ENCODE peak calls at places on chromosomes 12 and 14, in eight cellular contexts. I is CD8-positive, alpha-beta memory T cell; S is OCI-LY7; V is tibial artery; N is kidney; T is mucosa of descending colon; Q is CD8-positive, alpha-beta T cell; F is heart left ventricle. P is an unnamed sample. For H3K4me1, the result is how much of the 10 kb centered on the place peaks cover.

GRCh38 chr12:78120866-78121590 is 290.3 kb downstream of the NAV3 start:
- DNase-seq in S (peak), I (no peak), Q (no peak), N (no peak), F (no peak), V (no peak), T (peak), P (no peak)

GRCh38 chr12:39958377-39958776 is 147.5 kb downstream of the SLC2A13 start:
- DNase-seq in S (peak), N (no peak), T (peak), F (no peak), Q (no peak), I (no peak), V (no peak), P (peak)

GRCh38 chr12:77062846-77063461 is 2.4 kb downstream of the E2F7 start:
- DNase-seq in F (peak), N (no peak), Q (no peak), T (no peak), V (no peak), I (no peak), S (no peak), P (no peak)

GRCh38 chr14:81313200-81313599 is 86.9 kb downstream of the STON2 start:
- DNase-seq in Q (no peak), V (no peak), S (no peak), T (no peak), F (no peak), I (no peak), N (no peak), P (no peak)

GRCh38 chr14:52369305-52369781 is 55.2 kb downstream of the PTGER2 start:
- DNase-seq in V (no peak), Q (no peak), S (no peak), I (no peak), T (no peak), N (no peak), F (peak), P (no peak)

GRCh38 chr12:12779529-12779928 is 5.9 kb upstream of the APOLD1 start:
- DNase-seq in Q (no peak), S (no peak), V (no peak), I (no peak), F (no peak), T (no peak), N (no peak), P (no peak)

GRCh38 chr14:52342849-52343606 is 28.9 kb downstream of the PTGER2 start:
- DNase-seq in F (no peak), Q (no peak), T (no peak), I (no peak), V (no peak), S (no peak), N (no peak), P (no peak)

GRCh38 chr14:65164068-65164824 is 61.9 kb upstream of the MAX start:
- DNase-seq in V (no peak), I (no peak), F (no peak), N (no peak), T (peak), S (peak), Q (peak), P (peak)

GRCh38 chr12:52151859-52152783 is 39.7 kb downstream of the KRT80 start:
- DNase-seq in V (peak), Q (peak), N (peak), F (peak), T (peak), S (peak), I (peak), P (peak)

GRCh38 chr12:13196302-13196921 is at the start of gene EMP1:
- DNase-seq in I (peak), N (peak), T (peak), V (peak), Q (peak), F (peak), S (no peak), P (peak)

GRCh38 chr12:131167334-131167733 is 213.6 kb downstream of the ADGRD1 start:
- DNase-seq in N (no peak), T (peak), S (no peak), V (no peak), F (no peak), I (no peak), Q (no peak), P (no peak)

GRCh38 chr12:84738481-84738972 is 174.1 kb downstream of the SLC6A15 start:
- DNase-seq in T (no peak), Q (no peak), N (no peak), I (no peak), V (peak), S (no peak), F (no peak), P (no peak)

GRCh38 chr14:75513911-75514672 is 8.2 kb upstream of the BATF start:
- DNase-seq in F (no peak), V (no peak), S (no peak), Q (no peak), N (no peak), I (peak), T (no peak), P (no peak)

GRCh38 chr12:131454418-131455217 is 256.3 kb upstream of the SFSWAP start:
- DNase-seq in F (no peak), T (peak), I (no peak), V (no peak), N (peak), S (peak), Q (no peak), P (peak)

GRCh38 chr12:39490500-39491276 is 47.8 kb upstream of the KIF21A start:
- DNase-seq in S (no peak), V (no peak), I (no peak), N (no peak), F (no peak), T (no peak), Q (no peak), P (no peak)

GRCh38 chr12:95206916-95207315 is 10.4 kb downstream of the FGD6 start:
- DNase-seq in V (no peak), T (no peak), I (no peak), F (no peak), Q (no peak), N (no peak), S (no peak), P (no peak)

GRCh38 chr12:101945361-101946232 is 68.2 kb downstream of the DRAM1 start:
- DNase-seq in Q (no peak), N (no peak), V (no peak), I (no peak), T (peak), S (no peak), F (no peak), P (no peak)

DNA sequence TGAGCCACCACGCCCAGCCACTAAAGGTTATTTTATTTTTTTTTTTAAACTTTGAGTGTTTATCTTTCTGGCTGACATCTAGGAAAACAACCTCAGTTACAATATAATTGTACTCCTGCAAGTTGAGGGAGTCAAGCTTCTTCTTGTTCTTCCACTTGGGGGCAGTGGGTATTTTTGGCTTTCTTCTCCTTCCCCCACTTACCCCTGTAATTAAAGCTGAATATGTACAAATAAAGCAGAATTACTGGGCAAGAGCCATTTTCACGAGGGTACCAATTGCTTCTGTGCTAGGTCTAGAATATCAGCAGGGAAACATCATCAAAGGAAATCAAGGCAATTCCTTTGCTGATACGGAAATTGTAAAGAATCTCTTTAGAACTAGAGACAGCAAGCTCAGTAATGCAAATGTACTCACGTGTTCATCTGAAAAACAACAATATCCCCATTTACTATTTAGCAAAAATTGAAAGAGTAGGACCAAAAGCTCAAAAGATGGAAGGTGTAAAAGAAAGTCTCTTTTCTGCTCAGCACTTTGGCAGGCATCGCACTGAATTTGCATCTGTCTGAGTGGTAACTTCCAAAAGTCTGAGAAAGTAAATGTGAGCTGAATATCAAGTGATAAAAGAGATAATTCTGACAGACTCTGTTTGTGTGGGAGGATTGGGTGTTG is 72.8 kb downstream of the TAOK3 start:
- DNase-seq in V (no peak), T (no peak), Q (no peak), I (no peak), S (peak), N (no peak), F (no peak), P (peak)
- H3K4me3 ChIP-seq in V (no peak), T (no peak), Q (no peak), I (no peak), S (no peak), N (no peak), F (no peak), P (no peak)

DNA sequence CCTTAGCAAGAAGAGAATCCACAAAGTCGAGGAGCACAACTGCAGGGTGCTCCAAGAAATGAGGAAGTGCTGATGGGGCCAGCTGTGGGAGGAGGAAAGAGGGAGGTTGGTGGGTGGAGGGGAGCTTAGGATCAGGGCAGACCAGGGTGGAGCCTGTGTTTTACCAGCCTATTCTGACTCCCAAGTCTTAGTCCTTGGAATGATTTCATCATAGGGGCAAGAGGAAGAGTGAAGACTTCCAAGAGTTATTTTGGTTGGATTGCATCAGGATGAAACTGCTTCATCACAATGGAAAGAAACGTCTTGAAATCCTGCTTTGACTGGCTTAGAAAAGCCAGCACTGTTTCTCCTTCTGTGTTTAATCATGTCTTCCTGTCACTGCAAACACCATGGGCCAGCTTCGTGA is 194.0 kb downstream of the DPF3 start:
- DNase-seq in F (no peak), T (peak), S (no peak), I (no peak), Q (no peak), N (no peak), V (peak), P (no peak)
- H3K4me1 ChIP-seq in F (under half), T (under half), S (under half), I (under half), Q (under half), N (under half), V (under half), P (under half)

DNA sequence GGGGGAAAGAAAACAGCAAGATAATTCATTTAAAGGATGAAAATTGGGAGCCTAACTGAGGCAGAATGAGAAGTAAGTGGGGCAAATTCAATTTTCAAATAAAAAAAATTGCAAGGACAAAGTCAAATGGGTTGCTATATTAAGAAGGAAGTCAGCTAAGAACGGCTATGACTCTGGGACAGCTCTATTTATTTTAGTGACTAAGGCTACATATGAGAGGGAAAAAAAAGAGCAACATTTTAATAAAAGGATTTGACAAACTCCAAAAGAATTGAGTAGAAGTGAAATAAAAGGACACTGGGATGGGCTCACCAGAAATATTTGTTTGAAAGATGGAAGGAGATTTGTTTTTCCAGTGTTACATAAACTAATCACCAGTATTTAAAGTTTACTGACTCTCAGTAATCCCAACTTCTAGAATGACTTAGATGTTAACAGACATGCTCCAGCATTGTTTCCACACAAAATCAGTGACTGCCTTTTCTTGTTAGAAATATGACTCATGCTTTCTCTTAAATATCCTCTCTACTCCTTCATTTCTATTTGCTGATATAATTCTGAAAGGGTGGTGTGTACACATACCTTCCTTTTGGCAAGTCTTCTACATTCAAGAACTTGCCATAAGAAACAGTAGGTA is 198.5 kb downstream of the SLC25A21 start:
- DNase-seq in Q (no peak), V (no peak), F (no peak), T (no peak), I (no peak), S (no peak), N (no peak), P (no peak)
- H3K4me3 ChIP-seq in Q (no peak), V (no peak), F (no peak), T (no peak), I (no peak), S (no peak), N (no peak), P (no peak)

GRCh38 chr12:111997300-111997699 is 15.7 kb downstream of the TMEM116 start:
- DNase-seq in Q (no peak), F (no peak), V (no peak), S (no peak), T (no peak), I (no peak), N (no peak), P (no peak)

GRCh38 chr12:111993290-111994150 is 19.4 kb downstream of the TMEM116 start:
- DNase-seq in F (no peak), N (no peak), Q (no peak), S (no peak), I (peak), T (no peak), V (no peak), P (no peak)

GRCh38 chr12:111998015-111998414 is 14.9 kb downstream of the TMEM116 start:
- DNase-seq in F (no peak), N (no peak), T (no peak), V (no peak), I (no peak), Q (no peak), S (no peak), P (no peak)

GRCh38 chr12:111992464-111992863 is 20.5 kb downstream of the TMEM116 start:
- DNase-seq in Q (no peak), T (no peak), S (no peak), F (no peak), V (no peak), I (no peak), N (no peak), P (no peak)

GRCh38 chr12:111995782-111996480 is 17.0 kb downstream of the TMEM116 start:
- DNase-seq in S (no peak), N (no peak), V (no peak), I (no peak), F (no peak), Q (no peak), T (no peak), P (no peak)
- H3K4me1 ChIP-seq in S (under half), N (under half), V (under half), I (half or more), F (under half), Q (half or more), T (under half), P (under half)

GRCh38 chr12:8146416-8146771 is 10.4 kb upstream of the ZNF705A start:
- DNase-seq in N (no peak), T (no peak), Q (no peak), S (no peak), V (no peak), F (no peak), I (no peak), P (no peak)
- H3K4me3 ChIP-seq in N (peak), T (no peak), Q (no peak), S (no peak), V (peak), F (peak), I (no peak), P (no peak)

GRCh38 chr12:108821407-108822397 is 35.7 kb downstream of the SSH1 start:
- DNase-seq in F (peak), I (peak), Q (no peak), T (no peak), V (no peak), S (no peak), N (no peak), P (no peak)

GRCh38 chr12:108826115-108826806 is 31.1 kb downstream of the SSH1 start:
- DNase-seq in F (peak), N (peak), Q (no peak), T (peak), I (no peak), S (no peak), V (peak), P (no peak)

GRCh38 chr12:108822458-108823205 is 34.8 kb downstream of the SSH1 start:
- DNase-seq in Q (no peak), T (no peak), S (no peak), V (no peak), F (no peak), I (no peak), N (no peak), P (no peak)

GRCh38 chr12:108825205-108825950 is 32.0 kb downstream of the SSH1 start:
- DNase-seq in V (no peak), F (no peak), S (no peak), I (no peak), N (no peak), Q (no peak), T (no peak), P (no peak)

DNA sequence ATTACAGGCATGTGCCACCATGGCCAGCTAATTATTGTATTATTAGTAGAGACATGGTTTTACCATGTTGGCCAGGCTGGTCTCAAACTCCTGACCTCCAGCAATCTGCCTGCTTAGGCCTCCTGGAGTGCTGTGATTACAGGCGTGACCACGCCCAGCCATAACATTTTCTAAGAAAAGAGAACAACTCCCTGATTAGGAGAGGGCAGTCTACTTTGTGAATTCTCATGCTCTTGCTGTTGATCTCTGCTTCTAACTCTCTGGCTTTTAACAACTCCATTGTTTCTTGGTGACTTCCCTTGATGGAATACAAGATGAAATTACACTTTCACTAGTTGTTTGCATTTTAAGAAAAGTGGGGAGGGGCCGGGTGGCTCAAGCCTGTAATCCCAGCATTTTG is 33.6 kb downstream of the SSH1 start:
- DNase-seq in T (no peak), I (no peak), F (no peak), N (no peak), Q (no peak), V (no peak), S (no peak), P (no peak)
- H3K4me1 ChIP-seq in T (under half), I (under half), F (half or more), N (half or more), Q (under half), V (under half), S (under half), P (under half)

GRCh38 chr12:6450091-6450868 is 1.6 kb upstream of the TAPBPL start:
- DNase-seq in N (no peak), S (no peak), F (no peak), T (no peak), I (no peak), Q (no peak), V (no peak), P (no peak)
- H3K4me3 ChIP-seq in N (peak), S (peak), F (peak), T (no peak), I (peak), Q (no peak), V (peak), P (no peak)

P was measured in HAP-1.